ENCODE peak calls at places on chromosomes 4 and X, in six cellular contexts. E, U, J, F, B and V are unnamed samples.

GRCh38 chr4:30600246-30600645 is 119.9 kb upstream of the PCDH7 start:
- DNase-seq in E (no peak), U (no peak), J (no peak), F (no peak), B (no peak), V (peak; percentile 73)

GRCh38 chr4:152408514-152409327 is 127.2 kb downstream of the FBXW7 start:
- DNase-seq in E (no peak), U (peak; percentile 32), J (peak; percentile 31), F (no peak), B (no peak), V (peak; percentile 54)

GRCh38 chr4:57081651-57082349 is 28.4 kb downstream of the IGFBP7 start:
- DNase-seq in E (no peak), U (no peak), J (no peak), F (no peak), B (no peak), V (no peak)

GRCh38 chrX:17860179-17860780 is 818 bp downstream of the RAI2 start:
- DNase-seq in E (no peak), U (no peak), J (peak; percentile 0), F (no peak), B (peak; percentile 34), V (no peak)

GRCh38 chr4:146095091-146095690 is 80.3 kb upstream of the LSM6 start:
- DNase-seq in E (peak; percentile 30), U (peak; percentile 35), J (peak; percentile 58), F (peak; percentile 24), B (no peak), V (peak; percentile 77)

GRCh38 chr4:683982-684571 is 4.9 kb downstream of the SLC49A3 start:
- DNase-seq in E (peak; percentile 58), U (no peak), J (peak; percentile 64), F (peak; percentile 84), B (no peak), V (peak; percentile 63)

GRCh38 chr4:55543858-55544257 is 2.9 kb downstream of the CLOCK start:
- DNase-seq in E (no peak), U (no peak), J (peak; percentile 16), F (no peak), B (no peak), V (peak; percentile 43)

GRCh38 chr4:54091637-54092404 is 8.1 kb upstream of the GSX2 start:
- DNase-seq in E (peak; percentile 80), U (peak; percentile 59), J (peak; percentile 70), F (peak; percentile 81), B (peak; percentile 68), V (peak; percentile 65)

GRCh38 chr4:26307027-26307426 is 13.8 kb upstream of the RBPJ start:
- DNase-seq in E (no peak), U (no peak), J (no peak), F (no peak), B (no peak), V (peak; percentile 57)

GRCh38 chr4:43512253-43512652 is 619.7 kb downstream of the GRXCR1 start:
- DNase-seq in E (no peak), U (no peak), J (no peak), F (no peak), B (no peak), V (no peak)

GRCh38 chr4:154584259-154584658 is 6.3 kb downstream of the FGA start:
- DNase-seq in E (no peak), U (no peak), J (no peak), F (no peak), B (no peak), V (no peak)

GRCh38 chrX:34487364-34487763 is 169.7 kb downstream of the TMEM47 start:
- DNase-seq in E (no peak), U (no peak), J (no peak), F (no peak), B (no peak), V (no peak)

GRCh38 chr4:107213410-107213809 is 177.3 kb upstream of the DKK2 start:
- DNase-seq in E (no peak), U (no peak), J (peak; percentile 73), F (no peak), B (no peak), V (peak; percentile 50)

GRCh38 chrX:71618303-71618721 is at the start of gene CXCR3:
- DNase-seq in E (no peak), U (peak; percentile 88), J (no peak), F (peak; percentile 90), B (no peak), V (no peak)

GRCh38 chrX:20414781-20415445 is 148.2 kb upstream of the RPS6KA3 start:
- DNase-seq in E (no peak), U (no peak), J (peak; percentile 33), F (no peak), B (no peak), V (no peak)

GRCh38 chrX:9241427-9241826 is 207.5 kb upstream of the FAM9B start:
- DNase-seq in E (no peak), U (no peak), J (no peak), F (no peak), B (no peak), V (no peak)

GRCh38 chr4:105637409-105638258 is 70.9 kb downstream of the INTS12 start:
- DNase-seq in E (peak; percentile 87), U (peak; percentile 94), J (no peak), F (peak; percentile 98), B (peak; percentile 22), V (peak; percentile 44)

GRCh38 chr4:174522183-174523002 is at the start of gene HPGD:
- DNase-seq in E (peak; percentile 61), U (peak; percentile 76), J (no peak), F (peak; percentile 64), B (peak; percentile 57), V (no peak)
- H3K4me3 ChIP-seq in E (peak within 1 kb of the TSS; percentile 69), U (peak within 1 kb of the TSS; percentile 76), J (peak within 1 kb of the TSS; percentile 46), F (peak within 1 kb of the TSS; percentile 40), B (peak within 1 kb of the TSS; percentile 73), V (peak within 1 kb of the TSS; percentile 42)

GRCh38 chr4:128341634-128342033 is 54.0 kb upstream of the PGRMC2 start:
- DNase-seq in E (no peak), U (no peak), J (no peak), F (no peak), B (no peak), V (no peak)
- TF ChIP-seq CTCF in E (no peak), U (no peak), J (no peak), F (no peak), B (no peak), V (no peak)

GRCh38 chr4:85430226-85430625 is 44.7 kb upstream of the ARHGAP24 start:
- DNase-seq in E (no peak), U (no peak), J (no peak), F (no peak), B (no peak), V (no peak)
- H3K4me3 ChIP-seq in E (no peak overlapping the region), U (no peak overlapping the region), J (no peak overlapping the region), F (no peak overlapping the region), B (no peak overlapping the region), V (no peak overlapping the region)

GRCh38 chrX:146127617-146128016 is 310.0 kb downstream of the SLITRK2 start:
- DNase-seq in E (no peak), U (no peak), J (no peak), F (no peak), B (no peak), V (no peak)
- TF ChIP-seq CTCF in E (no peak), U (no peak), J (no peak), F (no peak), B (no peak), V (no peak)

GRCh38 chr4:67396008-67396407 is 149.3 kb downstream of the CENPC start:
- DNase-seq in E (no peak), U (no peak), J (no peak), F (no peak), B (no peak), V (no peak)
- H3K4me3 ChIP-seq in E (no peak overlapping the region), U (no peak overlapping the region), J (no peak overlapping the region), F (no peak overlapping the region), B (no peak overlapping the region), V (no peak overlapping the region)

GRCh38 chrX:64427787-64428186 is 32.5 kb upstream of the MTMR8 start:
- DNase-seq in E (no peak), U (no peak), J (no peak), F (no peak), B (no peak), V (no peak)
- TF ChIP-seq CTCF in E (no peak), U (no peak), J (no peak), F (no peak), B (no peak), V (no peak)